ENCODE peak calls at places on chromosomes 1 and 21, in six cellular contexts. B is heart left ventricle; W is stimulated activated CD4-positive, alpha-beta T cell treated with anti-CD3 and anti-CD28 coated beads, TNF-alpha, amount 100 ng/mL, for 24 hours; S is activated CD4-positive, alpha-beta T cell treated with anti-CD3 and anti-CD28 coated beads, Interleukin-2, amount 50 U/mL, for 1 hour; J is stimulated activated CD8-positive, alpha-beta memory T cell treated with anti-CD3 and anti-CD28 coated beads, Interleukin-15, amount 100 ng/mL, for 24 hours; R is iPS DF 19.7. G is an unnamed sample.
A peak's percentile ranks its signal among the peaks of the same experiment; 100 is the strongest.

GRCh38 chr1:67390041-67390887 is 39.9 kb downstream of the SERBP1 start:
- DNase-seq in R (no peak), J (no peak), B (no peak), S (no peak), W (no peak), G (no peak)

GRCh38 chr1:162030741-162031280 is 7.1 kb upstream of the OLFML2B start:
- DNase-seq in B (no peak), R (no peak), S (no peak), W (no peak), J (no peak), G (no peak)

GRCh38 chr21:45414396-45415187 is 9.6 kb downstream of the COL18A1 start:
- DNase-seq in J (no peak), W (no peak), B (peak; percentile 9), R (no peak), S (no peak), G (no peak)

GRCh38 chr1:235670157-235670776 is 20.7 kb upstream of the GNG4 start:
- DNase-seq in R (no peak), W (no peak), B (no peak), S (no peak), J (no peak), G (no peak)

GRCh38 chr1:187471555-187471954 is 642.8 kb downstream of the PLA2G4A start:
- DNase-seq in W (no peak), B (no peak), J (no peak), S (no peak), R (no peak), G (no peak)

GRCh38 chr1:208799186-208799585 is 555.0 kb upstream of the PLXNA2 start:
- DNase-seq in S (no peak), J (no peak), B (no peak), R (no peak), W (no peak), G (no peak)

GRCh38 chr1:209349372-209350324 is 233.9 kb upstream of the CAMK1G start:
- DNase-seq in J (no peak), B (no peak), W (no peak), S (no peak), R (no peak), G (no peak)

GRCh38 chr1:242405947-242406346 is 118.5 kb downstream of the PLD5 start:
- DNase-seq in R (no peak), J (no peak), W (no peak), B (no peak), S (no peak), G (no peak)

GRCh38 chr1:205518616-205519540 is 14.4 kb downstream of the CDK18 start:
- DNase-seq in W (no peak), J (no peak), R (no peak), S (no peak), B (no peak), G (no peak)

GRCh38 chr1:209260146-209260545 is 323.4 kb upstream of the CAMK1G start:
- DNase-seq in R (no peak), S (no peak), W (no peak), J (no peak), B (no peak), G (no peak)

GRCh38 chr1:218377143-218377660 is 32.1 kb downstream of the TGFB2 start:
- DNase-seq in J (no peak), R (no peak), S (peak; percentile 25), W (peak; percentile 65), B (no peak), G (no peak)

GRCh38 chr1:189775343-189775742 is 702.3 kb downstream of the BRINP3 start:
- DNase-seq in B (no peak), W (no peak), J (no peak), R (no peak), S (no peak), G (no peak)

GRCh38 chr1:168092151-168092550 is 44.6 kb downstream of the GPR161 start:
- DNase-seq in S (no peak), W (no peak), J (no peak), B (no peak), R (no peak), G (no peak)

GRCh38 chr1:240254006-240254405 is 162.3 kb downstream of the FMN2 start:
- DNase-seq in R (no peak), S (no peak), B (no peak), J (no peak), W (no peak), G (no peak)

GRCh38 chr1:153532161-153532560 is 3.6 kb downstream of the S100A6 start:
- DNase-seq in R (no peak), J (no peak), S (no peak), W (no peak), B (no peak), G (no peak)

GRCh38 chr1:53949023-53949611 is 3.0 kb downstream of the LRRC42 start:
- DNase-seq in R (no peak), J (no peak), B (no peak), S (no peak), W (peak; percentile 4), G (peak; percentile 21)

GRCh38 chr1:21779613-21780521 is 3.1 kb downstream of the USP48 start:
- DNase-seq in W (peak; percentile 38), B (no peak), R (no peak), J (no peak), S (no peak), G (no peak)

GRCh38 chr21:45512626-45513002 is 29.6 kb downstream of the SLC19A1 start:
- DNase-seq in R (no peak), W (no peak), J (no peak), B (peak; percentile 7), S (no peak), G (no peak)

GRCh38 chr1:43373034-43373940 is 5.5 kb upstream of the ELOVL1 start:
- DNase-seq in J (no peak), S (no peak), B (peak; percentile 48), W (no peak), R (no peak), G (no peak)

GRCh38 chr21:29465528-29465927 is 166.8 kb downstream of the BACH1 start:
- DNase-seq in B (no peak), W (no peak), J (no peak), R (no peak), S (no peak), G (no peak)

GRCh38 chr1:245247791-245248789 is 93.3 kb downstream of the KIF26B start:
- DNase-seq in S (no peak), J (no peak), B (no peak), W (no peak), R (no peak), G (no peak)

GRCh38 chr1:117467336-117467735 is 100.1 kb downstream of the MAN1A2 start:
- DNase-seq in J (no peak), S (no peak), W (no peak), B (no peak), R (no peak), G (no peak)

GRCh38 chr21:38511662-38512243 is 13.5 kb upstream of the ERG start:
- DNase-seq in B (no peak), J (no peak), R (no peak), S (no peak), W (no peak), G (no peak)

G was measured in NCI-H748 treated with DMSO at 0.1 percent for 48 hours.